ENCODE peak calls at places on chromosomes 13 and 19, in six cellular contexts. L is OCI-LY7, J is AG09319, F is left colon, O is MCF 10A, V is T-helper 2 cell. Y is an unnamed sample.

GRCh38 chr13:40682449-40683240 is 16.2 kb upstream of the FOXO1 start:
- DNase-seq in O (peak; percentile 25), V (no peak), J (no peak), L (peak; percentile 86), F (no peak), Y (no peak)

GRCh38 chr19:56121180-56122167 is at the start of gene ZNF787:
- DNase-seq in F (peak; percentile 98), L (peak; percentile 99), O (peak; percentile 97), V (peak; percentile 90), J (peak; percentile 96), Y (peak; percentile 94)

GRCh38 chr19:45899253-45899652 is 3.2 kb downstream of the MYPOP start:
- DNase-seq in J (no peak), F (no peak), V (no peak), O (no peak), L (no peak), Y (no peak)

GRCh38 chr13:102399791-102400618 is 1.8 kb downstream of the FGF14 start:
- DNase-seq in V (no peak), O (no peak), L (no peak), J (no peak), F (peak; percentile 7), Y (peak; percentile 50)

GRCh38 chr19:39409886-39410619 is 2.4 kb upstream of the PLEKHG2 start:
- DNase-seq in O (no peak), J (no peak), F (peak; percentile 80), L (peak; percentile 78), V (peak; percentile 71), Y (peak; percentile 60)

GRCh38 chr19:35069706-35070105 is 28.2 kb downstream of the HPN start:
- DNase-seq in O (no peak), V (no peak), J (no peak), L (no peak), F (no peak), Y (no peak)

GRCh38 chr19:18119243-18120105 is 21.9 kb downstream of the MAST3 start:
- DNase-seq in J (no peak), V (peak; percentile 51), O (no peak), F (peak; percentile 31), L (peak; percentile 63), Y (peak; percentile 75)

GRCh38 chr13:113559061-113559460 is 25.5 kb upstream of the TFDP1 start:
- DNase-seq in L (no peak), V (no peak), J (no peak), O (no peak), F (no peak), Y (no peak)

GRCh38 chr13:69565334-69565733 is 542.3 kb upstream of the ATXN8OS start:
- DNase-seq in J (no peak), O (peak; percentile 81), V (no peak), F (no peak), L (peak; percentile 20), Y (no peak)

GRCh38 chr13:113747291-113747833 is 11.7 kb upstream of the TMEM255B start:
- DNase-seq in V (no peak), J (no peak), F (no peak), L (no peak), O (no peak), Y (no peak)

GRCh38 chr13:55577847-55578210 is 1562.9 kb upstream of the PRR20A start:
- DNase-seq in J (no peak), V (no peak), O (no peak), F (no peak), L (no peak), Y (no peak)

GRCh38 chr13:98089826-98090225 is 53.1 kb upstream of the FARP1 start:
- DNase-seq in F (no peak), V (no peak), O (no peak), J (no peak), L (no peak), Y (no peak)

GRCh38 chr19:48558018-48558684 is 6.2 kb downstream of the SULT2B1 start:
- DNase-seq in F (peak; percentile 93), L (no peak), V (no peak), J (no peak), O (no peak), Y (no peak)

Y was measured in CD8-positive, alpha-beta T cell.